ENCODE peak calls at places on chromosome 12, in nine cellular contexts. Z, V, J, D, G, L, I, Y and P are unnamed samples.

GRCh38 chr12:95648990-95649791 is 97.9 kb upstream of the USP44 start:
- DNase-seq in Y (no peak), G (peak), V (no peak), D (no peak), L (peak), Z (no peak), J (peak), I (no peak), P (no peak)

GRCh38 chr12:52715416-52715815 is 12.1 kb upstream of the KRT77 start:
- DNase-seq in Y (peak), G (no peak), I (no peak), Z (no peak), J (no peak), D (no peak), V (no peak), L (no peak), P (no peak)

GRCh38 chr12:98696036-98696646 is 51.1 kb downstream of the APAF1 start:
- DNase-seq in I (no peak), J (no peak), G (no peak), Y (no peak), V (no peak), Z (no peak), D (no peak), L (no peak), P (no peak)

GRCh38 chr12:128817115-128818015 is 6.4 kb downstream of the SLC15A4 start:
- DNase-seq in I (peak), V (no peak), Z (peak), D (no peak), J (no peak), L (peak), G (peak), Y (no peak), P (peak)

GRCh38 chr12:54723653-54724256 is 75.6 kb upstream of the DCD start:
- DNase-seq in L (no peak), J (no peak), Z (no peak), G (peak), V (no peak), D (peak), Y (peak), I (no peak), P (no peak)

GRCh38 chr12:127650626-127651025 is 616.3 kb upstream of the TMEM132C start:
- DNase-seq in I (no peak), J (no peak), Y (no peak), Z (no peak), D (no peak), G (peak), V (no peak), L (no peak), P (no peak)

GRCh38 chr12:124921200-124922008 is 7.0 kb upstream of the UBC start:
- DNase-seq in J (no peak), I (peak), L (no peak), D (peak), G (peak), V (no peak), Y (peak), Z (peak), P (no peak)

GRCh38 chr12:95623554-95624170 is 72.4 kb upstream of the USP44 start:
- DNase-seq in I (no peak), Z (peak), V (peak), Y (peak), G (peak), D (no peak), J (peak), L (peak), P (peak)

GRCh38 chr12:132484183-132484890 is 5.6 kb upstream of the FBRSL1 start:
- DNase-seq in G (no peak), J (no peak), D (no peak), Y (no peak), Z (no peak), V (no peak), I (no peak), L (no peak), P (no peak)

GRCh38 chr12:79935624-79936040 is 735 bp upstream of the PPP1R12A start:
- DNase-seq in J (no peak), G (peak), Y (no peak), D (no peak), Z (no peak), I (no peak), L (peak), V (no peak), P (no peak)

GRCh38 chr12:96028538-96028937 is 6.8 kb downstream of the LTA4H start:
- DNase-seq in J (no peak), Z (no peak), Y (no peak), G (no peak), L (no peak), D (no peak), I (no peak), V (no peak), P (no peak)

GRCh38 chr12:49519574-49519936 is 19.3 kb upstream of the KCNH3 start:
- DNase-seq in Z (no peak), D (no peak), G (no peak), L (no peak), I (no peak), J (no peak), Y (no peak), V (no peak), P (no peak)